ENCODE peak calls at places on chromosomes 7 and 10, in seven cellular contexts. A, L, O, G, C, W and N are unnamed samples.

GRCh38 chr10:11610855-11611247 is 599 bp downstream of the USP6NL start:
- DNase-seq in A (no peak), O (peak; percentile 38), C (no peak), L (no peak), G (no peak), W (peak; percentile 62), N (no peak)

GRCh38 chr10:43221419-43222293 is 45.2 kb downstream of the RASGEF1A start:
- DNase-seq in G (no peak), W (peak; percentile 76), O (peak; percentile 8), L (no peak), A (peak; percentile 43), C (no peak), N (no peak)

GRCh38 chr10:31618541-31619291 is 299.7 kb downstream of the ZEB1 start:
- DNase-seq in W (no peak), C (no peak), L (no peak), O (no peak), G (no peak), A (no peak), N (no peak)

GRCh38 chr7:155412416-155413253 is 45.3 kb upstream of the EN2 start:
- DNase-seq in G (peak; percentile 68), O (peak; percentile 42), L (peak; percentile 81), A (no peak), C (peak; percentile 23), W (peak; percentile 87), N (no peak)

GRCh38 chr10:63553031-63553430 is 31.8 kb downstream of the REEP3 start:
- DNase-seq in W (no peak), L (no peak), C (no peak), A (no peak), G (no peak), O (no peak), N (no peak)

GRCh38 chr10:89665302-89665701 is 20.3 kb upstream of the PANK1 start:
- DNase-seq in O (no peak), A (no peak), C (no peak), L (no peak), W (no peak), G (no peak), N (no peak)

GRCh38 chr10:4051011-4051407 is 266.0 kb upstream of the KLF6 start:
- DNase-seq in G (no peak), L (no peak), A (no peak), C (peak; percentile 70), O (no peak), W (no peak), N (no peak)

GRCh38 chr7:665751-666453 is 60.6 kb upstream of the DNAAF5 start:
- DNase-seq in L (no peak), W (peak; percentile 73), O (no peak), A (no peak), C (no peak), G (no peak), N (no peak)

GRCh38 chr10:30160431-30160982 is 101.1 kb upstream of the JCAD start:
- DNase-seq in C (no peak), L (peak; percentile 32), A (no peak), O (no peak), G (no peak), W (no peak), N (no peak)

GRCh38 chr7:35280854-35281253 is 27.0 kb upstream of the TBX20 start:
- DNase-seq in A (no peak), G (no peak), L (no peak), C (no peak), W (no peak), O (no peak), N (no peak)

GRCh38 chr10:117518246-117518645 is 24.3 kb upstream of the EMX2 start:
- DNase-seq in C (no peak), G (no peak), L (no peak), W (peak; percentile 39), A (no peak), O (no peak), N (no peak)

GRCh38 chr10:29160110-29160669 is 128.7 kb upstream of the LYZL1 start:
- DNase-seq in C (peak; percentile 78), O (no peak), W (no peak), L (no peak), G (no peak), A (no peak), N (no peak)

GRCh38 chr10:58642283-58642682 is 129.6 kb downstream of the BICC1 start:
- DNase-seq in L (no peak), W (no peak), A (no peak), G (no peak), O (no peak), C (no peak), N (no peak)

GRCh38 chr10:68804692-68805091 is 22.6 kb upstream of the STOX1 start:
- DNase-seq in A (no peak), G (no peak), W (no peak), C (no peak), O (no peak), L (no peak), N (no peak)

GRCh38 chr10:34116780-34117179 is 698.3 kb downstream of the PARD3 start:
- DNase-seq in G (no peak), W (no peak), A (no peak), L (no peak), C (no peak), O (no peak), N (no peak)

GRCh38 chr7:2830609-2831376 is 13.3 kb downstream of the GNA12 start:
- DNase-seq in G (no peak), L (no peak), O (no peak), C (no peak), W (no peak), A (no peak), N (no peak)

GRCh38 chr7:55504093-55504859 is 68.0 kb downstream of the VOPP1 start:
- DNase-seq in G (peak; percentile 32), O (no peak), W (no peak), C (no peak), A (no peak), L (no peak), N (no peak)

GRCh38 chr10:12790270-12790669 is 211.2 kb downstream of the CCDC3 start:
- DNase-seq in L (no peak), C (no peak), O (no peak), A (no peak), G (no peak), W (no peak), N (no peak)

GRCh38 chr7:119252962-119253361 is 1020.0 kb upstream of the KCND2 start:
- DNase-seq in W (no peak), L (no peak), A (no peak), O (no peak), C (no peak), G (no peak), N (no peak)

GRCh38 chr10:76282122-76283030 is 851.0 kb downstream of the LRMDA start:
- DNase-seq in O (no peak), L (no peak), G (peak; percentile 29), C (peak; percentile 93), W (no peak), A (no peak), N (no peak)

GRCh38 chr10:113519616-113520015 is 33.2 kb upstream of the HABP2 start:
- DNase-seq in L (no peak), W (peak; percentile 77), O (no peak), A (no peak), G (peak; percentile 19), C (no peak), N (no peak)

GRCh38 chr7:111226800-111227199 is 135.9 kb downstream of the LRRN3 start:
- DNase-seq in O (no peak), L (no peak), C (no peak), G (no peak), W (no peak), A (no peak), N (no peak)

GRCh38 chr7:139733751-139734150 is 44.0 kb downstream of the HIPK2 start:
- DNase-seq in L (no peak), W (no peak), O (no peak), A (no peak), G (no peak), C (no peak), N (no peak)

GRCh38 chr7:23273141-23273599 is 26.0 kb upstream of the MALSU1 start:
- DNase-seq in A (peak; percentile 82), G (peak; percentile 98), W (peak; percentile 97), L (peak; percentile 92), C (peak; percentile 92), O (peak; percentile 94), N (peak; percentile 62)
- TF ChIP-seq POLR2AphosphoS5 in A (no peak), G (peak; percentile 84), W (no peak), L (peak; percentile 37), C (peak; percentile 69), O (no peak), N (no peak)

GRCh38 chr10:86829472-86829871 is 73.1 kb downstream of the BMPR1A start:
- DNase-seq in W (no peak), G (peak; percentile 36), O (no peak), C (no peak), A (no peak), L (no peak), N (no peak)
- TF ChIP-seq POLR2AphosphoS5 in W (no peak), G (no peak), O (peak; percentile 7), C (no peak), A (no peak), L (no peak), N (no peak)

DNA sequence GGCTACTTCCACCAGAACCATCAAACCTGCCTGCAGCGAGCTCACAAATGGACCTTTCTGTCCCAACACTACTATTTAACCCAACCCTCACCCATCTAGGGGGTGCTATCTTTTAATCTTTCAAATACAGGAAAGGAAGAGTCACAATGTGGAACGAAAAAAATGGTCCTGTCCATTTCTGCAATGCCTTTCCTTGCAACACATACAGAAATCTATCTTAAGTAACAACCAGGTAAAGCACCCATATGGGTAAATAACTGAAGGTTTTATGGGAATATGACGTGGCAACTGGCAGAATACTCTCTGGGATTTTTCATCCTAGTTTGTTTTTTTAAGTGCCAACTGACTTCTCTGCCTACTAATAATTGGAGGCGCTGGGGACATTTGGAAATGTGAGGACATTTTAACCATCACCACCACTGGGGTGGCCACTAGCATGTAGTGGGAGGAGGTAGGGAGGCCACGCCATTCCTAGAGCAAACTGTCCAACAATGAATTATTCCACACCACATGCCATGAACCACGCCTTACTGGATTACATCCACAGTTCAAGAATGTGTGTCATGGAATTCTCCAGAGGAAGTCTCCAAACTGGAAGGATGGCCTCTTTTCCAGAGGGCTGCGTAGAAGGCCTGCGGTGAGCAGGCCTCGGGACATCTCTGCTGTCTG is 24.5 kb downstream of the TNS3 start:
- DNase-seq in L (no peak), A (no peak), C (no peak), O (no peak), G (no peak), W (no peak), N (no peak)
- TF ChIP-seq POLR2AphosphoS5 in L (no peak), A (no peak), C (no peak), O (no peak), G (no peak), W (no peak), N (no peak)

DNA sequence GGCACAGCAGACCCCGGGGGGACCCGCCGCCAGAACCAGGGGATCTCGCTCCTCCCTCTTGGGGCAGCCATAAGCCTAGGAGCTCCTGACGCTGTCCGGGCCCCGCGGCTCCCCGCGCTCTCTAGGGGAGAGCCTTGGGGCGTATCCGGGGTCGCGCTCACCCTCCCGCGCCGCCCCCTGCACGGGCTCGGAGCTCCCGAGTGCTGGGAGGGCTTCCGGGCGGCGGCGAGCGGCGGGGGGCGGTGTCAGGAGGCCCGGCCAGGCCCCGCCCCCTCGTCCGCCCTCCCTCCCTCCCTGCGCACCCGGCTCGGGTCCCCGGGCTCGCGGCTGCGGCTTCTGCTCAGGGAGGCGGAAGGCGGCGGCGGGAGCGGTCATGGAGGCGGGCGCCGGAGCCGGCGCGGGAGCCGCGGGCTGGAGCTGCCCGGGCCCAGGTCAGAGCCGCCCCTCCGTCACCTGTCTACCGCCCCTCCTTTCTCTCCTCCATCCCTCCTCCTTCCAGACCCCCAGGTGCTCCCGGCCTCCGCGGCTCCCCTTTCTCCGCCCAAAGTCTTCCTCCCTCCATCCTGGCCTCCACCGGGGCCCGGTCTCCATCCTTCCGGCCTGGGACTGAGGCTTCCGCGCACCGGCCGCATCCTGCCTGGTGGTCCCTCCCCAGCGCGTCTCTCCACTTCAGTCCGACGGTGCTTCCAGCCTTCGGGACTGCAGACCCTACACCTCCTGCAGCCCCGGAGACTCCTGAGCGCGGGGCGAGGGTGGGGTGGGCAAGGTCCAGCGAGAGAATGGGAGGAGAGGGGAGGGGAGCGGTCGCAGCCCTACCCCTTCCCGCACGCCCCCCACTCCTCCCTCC is 424 bp upstream of the CCDC136 start:
- DNase-seq in G (peak; percentile 83), O (peak; percentile 83), L (peak; percentile 100), A (no peak), W (peak; percentile 86), C (peak; percentile 43), N (no peak)
- TF ChIP-seq POLR2AphosphoS5 in G (peak; percentile 18), O (no peak), L (no peak), A (no peak), W (no peak), C (no peak), N (no peak)